ENCODE peak calls at places on chromosomes 5 and 9, in five cellular contexts. C is DND-41, Y is cardiac muscle cell, I is lung, E is vagina. T is an unnamed sample. For H3K9me3, the result is how much of the 10 kb centered on the place peaks cover.

GRCh38 chr5:5497132-5497748 is 74.8 kb downstream of the ICE1 start:
- DNase-seq in C (peak), E (no peak), I (peak), Y (peak), T (peak)

GRCh38 chr5:93599427-93600146 is 16.6 kb downstream of the NR2F1 start:
- DNase-seq in I (no peak), E (peak), C (no peak), Y (no peak), T (no peak)

GRCh38 chr5:43034591-43034968 is 5.5 kb downstream of the ANXA2R start:
- DNase-seq in C (peak), Y (no peak), E (no peak), I (no peak), T (peak)

GRCh38 chr9:2015581-2016410 is 649 bp downstream of the SMARCA2 start:
- DNase-seq in Y (peak), E (no peak), I (peak), C (peak), T (peak)

GRCh38 chr9:4486176-4486575 is 4.1 kb upstream of the SLC1A1 start:
- DNase-seq in I (no peak), Y (no peak), E (no peak), C (no peak), T (no peak)

GRCh38 chr5:134371834-134372340 is 518 bp downstream of the UBE2B start:
- DNase-seq in I (peak), E (peak), C (peak), Y (peak), T (peak)

GRCh38 chr9:105088499-105088898 is 156.0 kb upstream of the SLC44A1 start:
- DNase-seq in I (no peak), Y (no peak), E (no peak), C (no peak), T (no peak)

GRCh38 chr5:68898961-68899471 is 194.8 kb upstream of the SLC30A5 start:
- DNase-seq in Y (no peak), I (no peak), E (no peak), C (no peak), T (no peak)

GRCh38 chr5:21225223-21226064 is 1237.4 kb upstream of the CDH18 start:
- DNase-seq in C (no peak), I (no peak), Y (no peak), E (no peak), T (no peak)

GRCh38 chr9:133238272-133238850 is 29.3 kb upstream of the OBP2B start:
- DNase-seq in C (no peak), I (peak), E (no peak), Y (peak), T (no peak)

GRCh38 chr5:176673651-176674583 is 26.6 kb downstream of the TSPAN17 start:
- DNase-seq in I (no peak), E (no peak), Y (no peak), C (no peak), T (no peak)

GRCh38 chr9:108272350-108272899 is 583.4 kb downstream of the ACTL7B start:
- DNase-seq in E (no peak), I (peak), Y (peak), C (no peak), T (peak)

GRCh38 chr9:130988905-130989304 is 20.1 kb upstream of the LAMC3 start:
- DNase-seq in Y (no peak), E (no peak), I (no peak), C (no peak), T (no peak)

GRCh38 chr9:6671416-6671815 is 25.9 kb upstream of the GLDC start:
- DNase-seq in Y (no peak), C (no peak), E (no peak), I (no peak), T (no peak)

GRCh38 chr5:73851782-73852181 is 225.8 kb downstream of the ARHGEF28 start:
- DNase-seq in Y (no peak), I (no peak), E (no peak), C (no peak), T (no peak)

GRCh38 chr5:94972268-94972667 is 312.6 kb downstream of the MCTP1 start:
- DNase-seq in C (no peak), E (no peak), Y (no peak), I (no peak), T (no peak)

GRCh38 chr5:178740181-178740557 is 9.7 kb upstream of the ZNF354A start:
- DNase-seq in I (no peak), C (no peak), Y (no peak), E (no peak), T (no peak)
- H3K9me3 ChIP-seq in I (under half), C (under half), Y (under half), E (under half), T (under half)

GRCh38 chr5:120516799-120517198 is 52.7 kb downstream of the PRR16 start:
- DNase-seq in I (no peak), C (no peak), Y (no peak), E (no peak), T (no peak)
- TF ChIP-seq CTCF in I (no peak), C (no peak), Y (no peak), E (no peak), T (no peak)

GRCh38 chr5:139481580-139482049 is 943 bp downstream of the STING1 start:
- DNase-seq in C (no peak), E (no peak), Y (no peak), I (no peak), T (no peak)
- H3K4me3 ChIP-seq in C (peak), E (peak), Y (no peak), I (peak), T (no peak)

DNA sequence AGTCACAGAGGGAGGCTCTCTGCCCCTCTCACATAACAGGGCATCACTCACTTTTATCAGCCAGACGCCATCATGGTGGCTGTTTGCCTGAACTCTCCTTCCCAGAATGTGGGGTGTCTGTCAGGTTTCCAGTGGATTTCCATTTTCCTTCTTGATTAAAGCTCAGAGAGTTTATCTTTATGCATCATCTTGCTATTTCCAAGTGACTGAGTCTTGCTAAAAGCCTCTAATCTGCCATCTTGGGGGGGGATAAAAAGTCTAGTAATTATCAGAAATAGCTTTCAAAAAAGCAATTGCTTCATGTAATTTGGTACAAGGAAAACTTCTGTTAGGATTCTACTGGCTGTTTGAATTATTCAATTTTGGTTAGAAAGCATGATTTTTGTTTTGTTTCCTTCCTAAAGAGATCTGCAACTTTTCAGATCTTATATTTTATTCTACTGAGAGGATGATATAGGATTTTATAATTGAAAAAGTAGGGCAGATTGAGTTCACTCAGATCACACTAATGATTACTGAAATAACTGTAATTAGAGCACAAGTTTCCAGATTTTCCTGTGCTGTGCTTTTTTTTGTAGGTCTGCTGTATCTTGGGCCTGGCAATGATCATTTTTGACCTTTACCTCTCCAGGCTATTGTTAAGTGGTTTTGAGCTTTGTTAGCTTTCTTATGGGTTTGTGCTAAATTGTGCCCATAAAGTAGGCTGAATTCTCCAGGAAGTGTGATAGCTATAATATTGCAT is 661.5 kb downstream of the TLE4 start:
- DNase-seq in Y (no peak), C (no peak), I (no peak), E (no peak), T (peak)
- H3K9me3 ChIP-seq in Y (under half), C (under half), I (under half), E (under half), T (under half)

GRCh38 chr9:83675466-83675865 is 32.3 kb downstream of the UBQLN1 start:
- DNase-seq in Y (no peak), C (no peak), I (no peak), E (no peak), T (no peak)
- TF ChIP-seq CTCF in Y (no peak), C (no peak), I (no peak), E (no peak), T (no peak)

DNA sequence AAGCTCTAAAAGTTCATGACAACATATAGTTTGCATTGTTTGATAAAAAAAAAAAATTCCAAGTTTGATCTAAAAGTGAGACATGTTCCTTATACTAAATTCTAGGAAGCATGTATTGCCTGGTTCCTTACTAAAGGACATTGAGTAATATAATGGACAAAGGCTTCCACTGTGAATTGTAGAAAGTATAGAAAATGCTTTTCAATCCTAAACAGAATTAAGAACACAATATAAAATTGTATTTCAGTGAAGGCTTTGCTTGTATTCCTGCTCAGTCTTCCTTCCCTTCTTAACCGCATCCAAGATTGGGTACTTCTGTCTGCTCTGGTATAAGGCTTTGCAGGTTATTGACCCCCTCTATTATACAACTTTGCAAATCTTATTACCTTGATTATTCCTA is 2.4 kb downstream of the RECK start:
- DNase-seq in Y (no peak), I (no peak), C (no peak), E (no peak), T (no peak)
- H3K4me3 ChIP-seq in Y (no peak), I (no peak), C (no peak), E (no peak), T (no peak)

DNA sequence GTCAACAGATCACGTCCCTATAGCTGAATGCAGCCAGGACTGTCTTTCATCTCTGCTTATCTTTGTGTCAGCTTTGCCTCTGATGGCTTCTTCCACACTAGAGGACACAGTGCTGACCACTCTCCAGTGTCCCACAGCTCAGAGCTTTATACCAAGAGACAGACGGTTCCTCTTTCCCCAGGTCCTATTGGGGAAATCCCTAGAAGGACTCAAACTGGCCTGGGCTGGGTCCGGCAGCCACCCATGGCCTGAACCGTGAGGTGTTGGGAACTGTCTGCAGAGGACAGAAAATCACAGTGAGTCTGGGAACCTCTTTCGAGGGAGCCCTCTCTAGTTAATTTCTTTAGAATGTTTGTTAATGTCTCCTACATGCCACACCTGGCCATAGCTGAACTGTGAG is 68.3 kb upstream of the SHB start:
- DNase-seq in Y (no peak), C (no peak), I (no peak), E (no peak), T (no peak)
- H3K9me3 ChIP-seq in Y (under half), C (under half), I (under half), E (under half), T (under half)

DNA sequence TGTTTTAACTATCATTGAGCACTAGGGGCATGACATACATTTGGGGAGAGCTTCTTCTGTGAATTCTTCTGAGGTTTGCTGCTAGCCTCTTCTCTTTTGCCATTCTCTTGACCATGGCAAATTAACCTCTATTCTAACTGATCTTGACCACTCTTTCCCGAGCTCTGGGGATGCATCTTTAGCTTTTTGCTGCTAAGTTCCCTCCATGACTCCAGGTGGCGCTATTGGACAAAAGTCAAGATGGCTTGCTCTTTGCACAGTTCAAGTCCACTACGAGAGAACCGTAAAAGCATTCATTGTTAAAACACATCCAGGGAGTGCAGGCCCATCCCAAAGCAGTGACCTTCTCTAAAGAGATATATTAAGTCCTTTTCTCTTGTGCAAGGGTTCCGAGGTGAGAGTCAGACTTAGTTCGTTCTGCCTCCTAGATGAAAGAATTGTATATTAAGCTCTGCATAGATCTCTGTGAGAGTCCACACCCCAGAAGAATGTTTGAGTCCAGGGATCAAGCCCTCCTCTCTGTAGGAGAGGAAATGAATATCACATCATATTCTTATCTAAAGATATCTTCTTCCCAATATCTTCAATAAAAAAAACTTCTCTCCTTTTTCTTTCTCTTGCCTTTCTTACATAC is 1152.9 kb upstream of the CDH6 start:
- DNase-seq in Y (peak), I (no peak), C (no peak), E (no peak), T (peak)
- TF ChIP-seq CTCF in Y (peak), I (no peak), C (peak), E (peak), T (peak)

GRCh38 chr5:154474267-154474956 is 3.6 kb downstream of the HAND1 start:
- DNase-seq in C (no peak), E (no peak), I (no peak), Y (no peak), T (no peak)

GRCh38 chr5:154477382-154478223 is 424 bp downstream of the HAND1 start:
- DNase-seq in I (no peak), C (no peak), E (no peak), Y (peak), T (peak)

GRCh38 chr5:154476343-154477213 is 1.4 kb downstream of the HAND1 start:
- DNase-seq in E (no peak), Y (no peak), I (no peak), C (no peak), T (no peak)

GRCh38 chr5:154474957-154475334 is 3.1 kb downstream of the HAND1 start:
- DNase-seq in I (no peak), E (no peak), Y (no peak), C (no peak), T (no peak)

DNA sequence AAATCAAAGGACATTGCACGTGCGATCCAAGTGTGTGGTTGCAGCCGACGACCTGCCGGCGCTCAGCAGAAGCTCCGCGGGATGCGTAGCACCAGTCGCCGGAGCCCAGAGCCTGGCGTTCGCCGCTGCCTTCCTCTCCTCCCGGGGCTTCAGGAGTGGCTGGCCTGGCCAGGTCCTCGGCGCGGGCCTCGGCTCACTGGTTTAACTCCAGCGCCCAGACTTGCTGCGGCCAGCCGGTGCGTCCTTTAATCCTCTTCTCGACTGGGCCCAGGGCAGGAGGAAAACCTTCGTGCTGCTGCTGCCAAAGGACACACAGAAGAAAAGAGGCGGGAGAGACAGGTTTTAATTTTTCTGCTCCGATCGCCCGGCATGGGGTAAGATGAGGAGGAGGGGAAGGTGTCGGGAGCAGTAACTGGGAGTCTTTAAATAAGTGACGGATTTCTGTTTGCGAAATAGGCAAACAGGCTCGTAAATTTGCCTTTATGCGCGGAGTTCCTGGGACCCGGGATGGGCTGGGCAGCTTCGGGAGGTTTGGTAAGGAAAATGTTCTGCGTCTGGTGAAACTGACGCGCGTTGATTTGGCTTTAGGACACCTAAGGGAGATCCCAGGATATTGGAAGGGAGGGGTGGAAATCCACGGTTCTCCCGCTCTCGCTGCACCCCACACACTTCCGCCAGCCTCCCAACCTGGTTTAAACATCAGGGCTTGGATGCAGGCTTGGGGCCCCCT is 2.2 kb downstream of the HAND1 start:
- DNase-seq in I (no peak), E (no peak), Y (peak), C (no peak), T (no peak)
- H3K4me3 ChIP-seq in I (no peak), E (no peak), Y (peak), C (no peak), T (peak)

GRCh38 chr9:27053369-27054057 is 48.0 kb upstream of the LRRC19 start:
- DNase-seq in I (no peak), C (no peak), E (no peak), Y (no peak), T (no peak)

GRCh38 chr9:27059406-27059805 is 49.6 kb upstream of the TEK start:
- DNase-seq in E (no peak), I (no peak), Y (no peak), C (no peak), T (no peak)

GRCh38 chr9:27059907-27060306 is 49.1 kb upstream of the TEK start:
- DNase-seq in C (no peak), I (no peak), E (no peak), Y (no peak), T (no peak)

GRCh38 chr9:27054841-27055240 is 49.4 kb upstream of the LRRC19 start:
- DNase-seq in Y (no peak), I (no peak), C (no peak), E (no peak), T (no peak)

DNA sequence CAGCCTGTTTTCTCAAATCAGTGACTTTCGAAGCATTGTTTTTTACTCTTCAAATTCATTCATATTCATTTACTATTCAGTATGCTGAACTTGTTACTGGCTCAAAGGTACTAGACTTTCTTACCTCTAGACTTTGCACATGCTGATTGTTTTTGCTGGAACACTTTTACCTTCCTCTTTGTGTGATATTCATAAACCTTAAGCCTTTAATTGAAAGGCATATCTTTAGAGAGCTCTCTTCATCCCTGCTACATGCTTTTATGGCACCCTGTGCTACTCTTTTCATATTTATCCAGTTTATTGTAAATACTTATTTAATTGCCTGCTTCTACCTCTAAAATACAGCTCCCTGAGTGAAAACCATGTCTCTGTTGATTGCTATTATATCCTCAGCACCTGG is 48.7 kb upstream of the LRRC19 start:
- DNase-seq in I (no peak), E (no peak), Y (no peak), C (no peak), T (no peak)
- H3K9me3 ChIP-seq in I (under half), E (under half), Y (under half), C (under half), T (under half)